ENCODE peak calls at places on chromosome 16, in ten cellular contexts. H is KBM-7; D is neural crest cell; U is GM10248; A is ovary; X is AG10803; M is CD8-positive, alpha-beta memory T cell; E is NCI-H460; B is stimulated activated naive CD4-positive, alpha-beta T cell treated with Interleukin-2 at 50 U/mL for 16 hours; K is stimulated activated naive CD8-positive, alpha-beta T cell treated with anti-CD3 and anti-CD28 coated beads, Interleukin-15, Interleukin-2, amounts not matched to agents 100 U/mL and 50 U/mL, for 24 hours. Y is an unnamed sample.

GRCh38 chr16:85798283-85798776 is 1.0 kb downstream of the EMC8 start:
- DNase-seq in H (no peak), D (no peak), U (no peak), A (no peak), X (no peak), M (no peak), E (no peak), B (no peak), K (no peak), Y (peak; percentile 41)

GRCh38 chr16:68473358-68474064 is 25.2 kb upstream of the SMPD3 start:
- DNase-seq in H (peak; percentile 36), D (no peak), U (no peak), A (no peak), X (no peak), M (no peak), E (no peak), B (no peak), K (no peak), Y (no peak)

GRCh38 chr16:5506021-5506420 is 408.4 kb upstream of the EEF2KMT start:
- DNase-seq in H (no peak), D (no peak), U (no peak), A (no peak), X (no peak), M (no peak), E (no peak), B (no peak), K (no peak), Y (no peak)

GRCh38 chr16:12097523-12098428 is 121.2 kb downstream of the SNX29 start:
- DNase-seq in H (no peak), D (no peak), U (no peak), A (peak; percentile 76), X (peak; percentile 60), M (no peak), E (peak; percentile 33), B (no peak), K (no peak), Y (no peak)

GRCh38 chr16:28320741-28321140 is 28.4 kb downstream of the SBK1 start:
- DNase-seq in H (no peak), D (no peak), U (no peak), A (no peak), X (no peak), M (no peak), E (no peak), B (no peak), K (no peak), Y (no peak)

GRCh38 chr16:46627746-46628145 is 6.6 kb upstream of the SHCBP1 start:
- DNase-seq in H (no peak), D (no peak), U (no peak), A (no peak), X (no peak), M (no peak), E (no peak), B (no peak), K (no peak), Y (no peak)

GRCh38 chr16:554640-555413 is 5.4 kb upstream of the PRR35 start:
- DNase-seq in H (no peak), D (no peak), U (no peak), A (no peak), X (peak; percentile 72), M (no peak), E (no peak), B (no peak), K (no peak), Y (no peak)

GRCh38 chr16:27639588-27640276 is 89.8 kb downstream of the KATNIP start:
- DNase-seq in H (peak; percentile 71), D (peak; percentile 31), U (peak; percentile 84), A (no peak), X (peak; percentile 50), M (no peak), E (peak; percentile 28), B (no peak), K (peak; percentile 18), Y (peak; percentile 32)

GRCh38 chr16:397736-398332 is 835 bp downstream of the NME4 start:
- DNase-seq in H (no peak), D (peak; percentile 73), U (peak; percentile 57), A (peak; percentile 70), X (peak; percentile 74), M (peak; percentile 29), E (peak; percentile 63), B (no peak), K (peak; percentile 49), Y (peak; percentile 71)

GRCh38 chr16:15954814-15955151 is 5.4 kb downstream of the ABCC1 start:
- DNase-seq in H (peak; percentile 73), D (no peak), U (no peak), A (no peak), X (peak; percentile 55), M (no peak), E (no peak), B (no peak), K (no peak), Y (no peak)

GRCh38 chr16:51408357-51408756 is 257.3 kb upstream of the SALL1 start:
- DNase-seq in H (no peak), D (no peak), U (no peak), A (no peak), X (peak; percentile 17), M (no peak), E (no peak), B (no peak), K (no peak), Y (no peak)